ENCODE peak calls at places on chromosome 4, in eight cellular contexts. K is HT-29; G is stimulated activated CD4-positive, alpha-beta T cell treated with anti-CD3 and anti-CD28 coated beads, Interleukin-1b, Interleukin-23, amount 100 ng/mL, for 4 hours; A is ELF-1; V is HT1080; T is HS-5; P is activated naive CD8-positive, alpha-beta T cell treated with anti-CD3 and anti-CD28 coated beads, Interleukin-2, amount 10 ng/mL, durations not matched to agents 7 days and 5 days; N is naive B cell. O is an unnamed sample.

GRCh38 chr4:85828295-85828910 is 353.5 kb downstream of the ARHGAP24 start:
- DNase-seq in K (no peak), G (no peak), A (no peak), V (peak; percentile 25), T (no peak), P (no peak), N (no peak), O (no peak)

GRCh38 chr4:74374561-74375327 is 9.8 kb downstream of the EREG start:
- DNase-seq in K (peak; percentile 91), G (no peak), A (no peak), V (peak; percentile 96), T (peak; percentile 91), P (no peak), N (no peak), O (peak; percentile 91)

GRCh38 chr4:23084559-23085248 is 392.0 kb downstream of the GBA3 start:
- DNase-seq in K (no peak), G (no peak), A (no peak), V (peak; percentile 78), T (peak; percentile 32), P (no peak), N (no peak), O (no peak)

GRCh38 chr4:10336471-10336870 is 120.8 kb downstream of the ZNF518B start:
- DNase-seq in K (no peak), G (no peak), A (peak; percentile 46), V (peak; percentile 75), T (no peak), P (no peak), N (no peak), O (peak; percentile 27)

GRCh38 chr4:80307183-80307735 is 28.3 kb upstream of the CFAP299 start:
- DNase-seq in K (peak; percentile 5), G (no peak), A (no peak), V (peak; percentile 39), T (no peak), P (no peak), N (no peak), O (peak; percentile 20)

GRCh38 chr4:84809946-84810345 is 156.5 kb downstream of the WDFY3 start:
- DNase-seq in K (no peak), G (no peak), A (no peak), V (no peak), T (no peak), P (no peak), N (no peak), O (no peak)

GRCh38 chr4:54695359-54696149 is 37.8 kb downstream of the KIT start:
- DNase-seq in K (no peak), G (no peak), A (no peak), V (no peak), T (no peak), P (no peak), N (no peak), O (no peak)

GRCh38 chr4:101835121-101835904 is 44.8 kb downstream of the BANK1 start:
- DNase-seq in K (peak; percentile 69), G (no peak), A (no peak), V (peak; percentile 44), T (peak; percentile 20), P (no peak), N (no peak), O (peak; percentile 52)

GRCh38 chr4:87938746-87939145 is 36.8 kb upstream of the SPP1 start:
- DNase-seq in K (peak; percentile 9), G (no peak), A (no peak), V (no peak), T (no peak), P (no peak), N (no peak), O (no peak)

GRCh38 chr4:61760820-61761219 is 560.7 kb downstream of the ADGRL3 start:
- DNase-seq in K (no peak), G (no peak), A (no peak), V (no peak), T (no peak), P (no peak), N (no peak), O (no peak)

GRCh38 chr4:157220026-157220881 is at the start of gene GRIA2:
- DNase-seq in K (no peak), G (no peak), A (peak; percentile 83), V (peak; percentile 64), T (no peak), P (peak; percentile 65), N (no peak), O (peak; percentile 49)

GRCh38 chr4:156503119-156503518 is 468.5 kb downstream of the PDGFC start:
- DNase-seq in K (no peak), G (no peak), A (no peak), V (no peak), T (no peak), P (no peak), N (no peak), O (no peak)

GRCh38 chr4:91256043-91256442 is 1047.7 kb upstream of the GRID2 start:
- DNase-seq in K (peak; percentile 27), G (no peak), A (peak; percentile 59), V (no peak), T (no peak), P (no peak), N (no peak), O (no peak)

GRCh38 chr4:70722199-70722791 is 531 bp downstream of the RUFY3 start:
- DNase-seq in K (no peak), G (peak; percentile 23), A (no peak), V (peak; percentile 73), T (no peak), P (no peak), N (no peak), O (no peak)

GRCh38 chr4:127622923-127623754 is 9.6 kb upstream of the INTU start:
- DNase-seq in K (no peak), G (no peak), A (peak; percentile 83), V (no peak), T (no peak), P (peak; percentile 36), N (no peak), O (peak; percentile 47)

GRCh38 chr4:13547563-13548041 is 3.3 kb upstream of the NKX3-2 start:
- DNase-seq in K (no peak), G (peak; percentile 28), A (no peak), V (no peak), T (no peak), P (peak; percentile 66), N (no peak), O (no peak)

O was measured in RWPE1.